ENCODE peak calls at places on chromosomes 1 and 21, in four cellular contexts. V is renal cortical epithelial cell, B is esophagus muscularis mucosa, U is Caco-2. Z is an unnamed sample.

GRCh38 chr1:11527541-11528452 is 48.8 kb downstream of the DISP3 start:
- DNase-seq in V (no peak), B (no peak), U (no peak), Z (no peak)

GRCh38 chr1:59044535-59045121 is 252.3 kb upstream of the FGGY start:
- DNase-seq in V (no peak), B (no peak), U (no peak), Z (no peak)

GRCh38 chr1:31382379-31382989 is 9.6 kb upstream of the FABP3 start:
- DNase-seq in V (no peak), B (no peak), U (no peak), Z (no peak)

GRCh38 chr1:100036718-100037664 is 67.2 kb downstream of the SLC35A3 start:
- DNase-seq in V (peak), B (no peak), U (peak), Z (no peak)

GRCh38 chr1:62841587-62842169 is 57.7 kb downstream of the ATG4C start:
- DNase-seq in V (peak), B (no peak), U (peak), Z (peak)

GRCh38 chr1:113940365-113941244 is 11.5 kb downstream of the HIPK1 start:
- DNase-seq in V (no peak), B (no peak), U (no peak), Z (no peak)

GRCh38 chr1:225875044-225875822 is 6.9 kb downstream of the TMEM63A start:
- DNase-seq in V (peak), B (no peak), U (peak), Z (no peak)

GRCh38 chr1:45299981-45300668 is 26.6 kb upstream of the HPDL start:
- DNase-seq in V (peak), B (no peak), U (peak), Z (peak)

GRCh38 chr1:46487818-46488218 is 1.8 kb upstream of the DMBX1 start:
- DNase-seq in V (no peak), B (no peak), U (no peak), Z (peak)

GRCh38 chr1:204842892-204843291 is 27.8 kb upstream of the NFASC start:
- DNase-seq in V (no peak), B (no peak), U (peak), Z (no peak)

GRCh38 chr1:110483308-110483685 is 32.3 kb downstream of the PROK1 start:
- DNase-seq in V (no peak), B (no peak), U (no peak), Z (no peak)

GRCh38 chr1:20978413-20978812 is 191.3 kb upstream of the HP1BP3 start:
- DNase-seq in V (no peak), B (no peak), U (no peak), Z (no peak)

GRCh38 chr1:9494936-9495758 is 44.1 kb upstream of the SLC25A33 start:
- DNase-seq in V (no peak), B (no peak), U (peak), Z (peak)

GRCh38 chr1:153251562-153251961 is 7.9 kb upstream of the LORICRIN start:
- DNase-seq in V (no peak), B (no peak), U (no peak), Z (no peak)

GRCh38 chr1:169741666-169742394 is 8.0 kb upstream of the SELE start:
- DNase-seq in V (peak), B (no peak), U (no peak), Z (no peak)

GRCh38 chr1:32393136-32393535 is 1.1 kb downstream of the BSDC1 start:
- DNase-seq in V (no peak), B (no peak), U (no peak), Z (no peak)

GRCh38 chr1:107862064-107862463 is 102.9 kb downstream of the VAV3 start:
- DNase-seq in V (no peak), B (no peak), U (no peak), Z (no peak)

GRCh38 chr1:223847781-223848345 is 2.1 kb upstream of the TP53BP2 start:
- DNase-seq in V (no peak), B (no peak), U (no peak), Z (no peak)

GRCh38 chr1:32372149-32372756 is 9.9 kb downstream of the TSSK3 start:
- DNase-seq in V (no peak), B (no peak), U (no peak), Z (no peak)

GRCh38 chr1:2446861-2447260 is 29.2 kb upstream of the PLCH2 start:
- DNase-seq in V (no peak), B (no peak), U (no peak), Z (no peak)

GRCh38 chr1:58780586-58781452 is 3.0 kb downstream of the JUN start:
- DNase-seq in V (no peak), B (no peak), U (peak), Z (peak)

GRCh38 chr1:60819302-60819701 is 263.1 kb upstream of the NFIA start:
- DNase-seq in V (no peak), B (no peak), U (no peak), Z (no peak)

GRCh38 chr1:231626951-231627614 is 493 bp downstream of the DISC1 start:
- DNase-seq in V (peak), B (no peak), U (peak), Z (peak)

GRCh38 chr1:111880866-111881837 is 108.3 kb downstream of the KCND3 start:
- DNase-seq in V (no peak), B (no peak), U (no peak), Z (no peak)

GRCh38 chr21:46412521-46413364 is 45.9 kb upstream of the DIP2A start:
- DNase-seq in V (no peak), B (no peak), U (no peak), Z (no peak)

GRCh38 chr1:198679535-198680173 is 40.8 kb downstream of the PTPRC start:
- DNase-seq in V (no peak), B (no peak), U (no peak), Z (no peak)

GRCh38 chr1:225767591-225768540 is 9.8 kb upstream of the SRP9 start:
- DNase-seq in V (peak), B (no peak), U (no peak), Z (peak)

GRCh38 chr1:235280467-235280866 is 47.5 kb downstream of the ARID4B start:
- DNase-seq in V (no peak), B (no peak), U (no peak), Z (no peak)

GRCh38 chr1:64215576-64215975 is 12.2 kb downstream of the UBE2U start:
- DNase-seq in V (peak), B (no peak), U (no peak), Z (no peak)

GRCh38 chr1:150576794-150577556 is 2.4 kb downstream of the MCL1 start:
- DNase-seq in V (no peak), B (no peak), U (no peak), Z (no peak)